ENCODE peak calls at places on chromosomes 11 and 22, in seven cellular contexts. H is SK-N-SH, S is K562, Y is HepG2, B is H1, M is GM12892, Q is GM12878. C is an unnamed sample.

GRCh38 chr11:10072841-10073240 is 221.2 kb downstream of the SBF2 start:
- DNase-seq in H (no peak), S (no peak), Y (no peak), B (no peak), M (no peak), Q (no peak), C (no peak)

GRCh38 chr11:1831338-1832180 is 3.2 kb upstream of the SYT8 start:
- DNase-seq in H (no peak), S (no peak), Y (no peak), B (no peak), M (peak), Q (no peak), C (peak)

GRCh38 chr22:47718337-47718736 is 955.9 kb downstream of the TBC1D22A start:
- DNase-seq in H (no peak), S (no peak), Y (no peak), B (no peak), M (no peak), Q (no peak), C (no peak)

GRCh38 chr22:21876486-21877176 is 9.2 kb upstream of the MAPK1 start:
- DNase-seq in H (peak), S (peak), Y (no peak), B (no peak), M (no peak), Q (no peak), C (no peak)

GRCh38 chr22:48902001-48902869 is 925.4 kb downstream of the BRD1 start:
- DNase-seq in H (no peak), S (no peak), Y (no peak), B (no peak), M (no peak), Q (no peak), C (no peak)

GRCh38 chr11:103894673-103895072 is 141.8 kb upstream of the DDI1 start:
- DNase-seq in H (no peak), S (no peak), Y (no peak), B (no peak), M (no peak), Q (no peak), C (no peak)

GRCh38 chr11:73206751-73207280 is 11.3 kb upstream of the P2RY2 start:
- DNase-seq in H (no peak), S (no peak), Y (no peak), B (no peak), M (no peak), Q (no peak), C (no peak)

GRCh38 chr11:122976734-122977454 is 4.7 kb downstream of the BSX start:
- DNase-seq in H (peak), S (no peak), Y (no peak), B (peak), M (peak), Q (no peak), C (no peak)

DNA sequence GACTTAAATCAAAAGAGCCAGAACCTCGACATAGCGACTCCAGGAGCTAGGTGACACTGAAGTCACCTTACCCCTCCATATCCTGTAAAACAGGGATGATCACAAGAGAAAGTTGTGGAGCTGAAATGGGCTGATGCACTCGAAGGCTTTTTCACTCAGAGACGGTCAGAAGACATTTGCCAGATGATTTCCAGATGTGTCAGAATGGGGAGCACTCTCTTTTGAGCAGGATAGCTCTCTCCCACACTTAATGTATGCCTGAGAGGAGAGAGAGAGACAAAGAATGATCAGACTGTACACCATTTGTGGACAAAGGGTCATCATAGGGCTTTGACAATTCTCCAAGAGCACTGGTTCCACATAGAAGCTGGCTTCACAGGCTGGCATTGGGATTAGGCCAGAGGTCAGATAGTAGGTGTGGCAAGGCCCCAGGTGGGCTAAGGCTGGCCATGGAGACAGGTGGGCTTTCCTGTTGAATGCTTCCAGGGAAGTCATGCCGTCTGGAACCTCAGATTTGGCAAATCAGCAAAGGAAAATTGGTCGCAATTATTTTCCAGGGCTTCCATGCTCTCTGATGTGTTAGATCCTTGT is 42.3 kb upstream of the ETS1 start:
- DNase-seq in H (no peak), S (no peak), Y (no peak), B (peak), M (no peak), Q (no peak), C (no peak)
- TF ChIP-seq TAF1 in H (no peak), S (no peak), Y (no peak), B (no peak), M (no peak), Q (no peak), C (no peak)

GRCh38 chr22:46563381-46564083 is 26.1 kb upstream of the CELSR1 start:
- DNase-seq in H (peak), S (peak), Y (peak), B (peak), M (peak), Q (no peak), C (peak)
- TF ChIP-seq POLR2AphosphoS5 in H (no peak), S (no peak), Y (no peak), B (no peak), M (no peak), Q (no peak), C (no peak)

GRCh38 chr22:44669725-44670027 is 32.3 kb upstream of the PRR5 start:
- DNase-seq in H (peak), S (peak), Y (no peak), B (peak), M (no peak), Q (no peak), C (no peak)

GRCh38 chr22:44672632-44673031 is 29.4 kb upstream of the PRR5 start:
- DNase-seq in H (no peak), S (no peak), Y (no peak), B (no peak), M (no peak), Q (no peak), C (no peak)

GRCh38 chr22:44670220-44670983 is 31.6 kb upstream of the PRR5 start:
- DNase-seq in H (no peak), S (no peak), Y (no peak), B (no peak), M (no peak), Q (no peak), C (no peak)

GRCh38 chr22:44673406-44673805 is 28.6 kb upstream of the PRR5 start:
- DNase-seq in H (no peak), S (no peak), Y (no peak), B (no peak), M (no peak), Q (no peak), C (no peak)

GRCh38 chr22:44671742-44672141 is 30.3 kb upstream of the PRR5 start:
- DNase-seq in H (no peak), S (no peak), Y (peak), B (no peak), M (no peak), Q (no peak), C (no peak)
- TF ChIP-seq TAF1 in H (no peak), S (no peak), Y (no peak), B (no peak), M (no peak), Q (no peak), C (no peak)

DNA sequence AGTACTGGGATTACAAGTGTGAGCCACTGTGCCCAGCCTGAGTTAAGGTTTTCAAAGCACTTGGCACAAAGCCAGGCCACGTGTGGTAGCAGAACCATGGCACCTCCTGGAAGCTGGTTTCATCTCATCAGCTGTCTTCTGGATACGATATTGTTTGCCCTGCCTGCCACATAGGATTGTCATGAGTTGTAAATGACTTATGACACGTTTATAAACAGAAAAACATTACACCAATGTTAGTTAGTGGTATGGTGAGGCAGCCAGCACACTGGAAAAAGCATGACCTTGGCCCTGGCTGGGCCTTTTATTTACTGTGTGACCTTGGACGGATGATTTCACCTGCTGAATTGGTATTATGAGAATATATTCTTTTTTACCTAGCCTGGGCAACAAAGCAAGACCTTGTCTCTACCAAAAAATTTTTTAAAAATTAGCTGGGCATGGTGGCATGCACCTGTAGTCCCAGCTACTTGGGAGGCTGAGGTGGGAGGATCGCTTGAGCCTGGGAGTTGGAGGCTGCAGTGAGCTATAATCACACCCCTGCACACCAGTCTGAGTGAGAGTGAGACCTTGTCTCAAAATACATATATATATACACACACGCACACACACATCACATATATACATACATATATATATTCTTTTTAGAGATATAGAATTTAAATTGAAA is 24.0 kb upstream of the MYH9 start:
- DNase-seq in H (no peak), S (no peak), Y (peak), B (no peak), M (no peak), Q (no peak), C (no peak)
- TF ChIP-seq POLR2AphosphoS5 in H (no peak), S (no peak), Y (no peak), B (no peak), M (no peak), Q (no peak), C (no peak)

GRCh38 chr11:575324-575995 is 810 bp upstream of the PHRF1 start:
- DNase-seq in H (no peak), S (no peak), Y (peak), B (peak), M (peak), Q (no peak), C (no peak)
- TF ChIP-seq TAF1 in H (no peak), S (no peak), Y (no peak), B (no peak), M (no peak), Q (no peak), C (no peak)

DNA sequence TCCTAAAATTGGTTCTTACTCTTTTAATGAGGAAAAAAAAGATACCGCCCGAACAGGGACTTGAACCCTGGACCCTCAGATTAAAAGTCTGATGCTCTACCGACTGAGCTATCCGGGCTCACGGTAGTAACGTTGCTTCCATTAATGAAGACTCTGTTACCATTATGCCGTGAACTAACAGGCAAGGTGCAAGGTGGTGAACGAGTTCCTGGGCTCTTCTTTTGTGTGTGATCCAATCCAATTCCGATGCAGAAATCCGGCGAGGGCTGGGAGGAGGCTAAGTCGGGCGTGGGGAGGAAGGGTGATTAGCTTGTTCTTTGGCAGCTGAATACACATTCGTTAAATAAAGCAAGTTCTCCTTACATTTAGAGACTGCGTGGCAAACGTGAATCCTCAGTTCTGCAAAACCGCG is 49.0 kb downstream of the OR4D9 start:
- DNase-seq in H (peak), S (peak), Y (peak), B (peak), M (no peak), Q (peak), C (peak)
- TF ChIP-seq POLR2AphosphoS5 in H (no peak), S (peak), Y (no peak), B (no peak), M (no peak), Q (no peak), C (no peak)

GRCh38 chr22:17953147-17953546 is 71.2 kb downstream of the MICAL3 start:
- DNase-seq in H (no peak), S (no peak), Y (no peak), B (no peak), M (no peak), Q (no peak), C (no peak)
- TF ChIP-seq TAF1 in H (no peak), S (no peak), Y (no peak), B (no peak), M (no peak), Q (no peak), C (no peak)

GRCh38 chr22:37632174-37633081 is 7.0 kb upstream of the SH3BP1 start:
- DNase-seq in H (no peak), S (peak), Y (no peak), B (no peak), M (peak), Q (no peak), C (peak)

GRCh38 chr22:37635157-37635556 is 4.3 kb upstream of the SH3BP1 start:
- DNase-seq in H (no peak), S (no peak), Y (no peak), B (no peak), M (no peak), Q (no peak), C (no peak)

GRCh38 chr22:37634505-37635002 is 4.9 kb upstream of the SH3BP1 start:
- DNase-seq in H (peak), S (peak), Y (no peak), B (peak), M (no peak), Q (no peak), C (no peak)

GRCh38 chr22:37633082-37633692 is 6.3 kb upstream of the SH3BP1 start:
- DNase-seq in H (no peak), S (no peak), Y (no peak), B (no peak), M (peak), Q (peak), C (peak)

GRCh38 chr22:37633693-37634504 is 5.6 kb upstream of the SH3BP1 start:
- DNase-seq in H (peak), S (peak), Y (peak), B (peak), M (peak), Q (peak), C (peak)
- TF ChIP-seq POLR2AphosphoS5 in H (no peak), S (peak), Y (peak), B (peak), M (peak), Q (peak), C (peak)

C was measured in GM12891.